ENCODE peak calls at places on chromosomes 12 and 14, in ten cellular contexts. C, M, W, R, X, A, O, H, Y and G are unnamed samples.

GRCh38 chr14:74413622-74414021 is 12.4 kb downstream of the SYNDIG1L start:
- DNase-seq in X (no peak), C (no peak), A (no peak), W (no peak), H (no peak), O (no peak), M (no peak), Y (no peak), R (no peak), G (no peak)

GRCh38 chr12:88579941-88580871 is at the start of gene KITLG:
- DNase-seq in R (peak; percentile 70), W (peak; percentile 97), A (peak; percentile 93), M (peak; percentile 80), O (peak; percentile 88), X (peak; percentile 85), C (peak; percentile 92), H (peak; percentile 79), Y (peak; percentile 78), G (peak; percentile 79)

GRCh38 chr12:130098301-130099005 is 63.8 kb upstream of the FZD10 start:
- DNase-seq in O (no peak), X (no peak), W (no peak), A (no peak), R (no peak), C (no peak), H (no peak), M (no peak), Y (no peak), G (no peak)

GRCh38 chr14:25955772-25956171 is 642.1 kb downstream of the NOVA1 start:
- DNase-seq in W (no peak), O (no peak), C (no peak), X (no peak), H (no peak), R (no peak), M (no peak), A (no peak), Y (no peak), G (no peak)

GRCh38 chr12:26633591-26634210 is 199.3 kb downstream of the ITPR2 start:
- DNase-seq in X (no peak), O (peak; percentile 91), Y (no peak), M (no peak), C (no peak), W (no peak), R (no peak), H (no peak), A (no peak), G (no peak)

GRCh38 chr12:2640709-2641108 is 154.1 kb upstream of the FKBP4 start:
- DNase-seq in C (no peak), M (peak; percentile 72), H (peak; percentile 46), R (no peak), O (peak; percentile 95), X (no peak), Y (no peak), A (peak; percentile 30), W (peak; percentile 84), G (no peak)

GRCh38 chr14:99881011-99881410 is 87.8 kb downstream of the EML1 start:
- DNase-seq in C (no peak), X (no peak), O (peak; percentile 52), H (no peak), R (no peak), W (no peak), M (no peak), Y (no peak), A (no peak), G (no peak)

GRCh38 chr14:24701031-24701430 is 67.0 kb upstream of the GZMB start:
- DNase-seq in W (peak; percentile 40), Y (no peak), X (no peak), A (no peak), M (no peak), C (peak; percentile 21), O (no peak), H (no peak), R (no peak), G (no peak)

GRCh38 chr14:91250912-91251311 is 6.4 kb upstream of the GPR68 start:
- DNase-seq in W (no peak), R (no peak), O (no peak), Y (no peak), M (no peak), H (no peak), X (no peak), A (no peak), C (no peak), G (no peak)

GRCh38 chr14:51439896-51440295 is 199.8 kb downstream of the TMX1 start:
- DNase-seq in O (no peak), X (no peak), Y (no peak), R (no peak), C (peak; percentile 16), H (no peak), M (no peak), W (no peak), A (no peak), G (no peak)

GRCh38 chr12:62597253-62597652 is 130.6 kb downstream of the MON2 start:
- DNase-seq in A (no peak), W (no peak), Y (no peak), O (no peak), H (no peak), C (no peak), M (no peak), X (no peak), R (no peak), G (no peak)

GRCh38 chr12:62602445-62603060 is 135.9 kb downstream of the MON2 start:
- DNase-seq in Y (peak; percentile 72), A (peak; percentile 97), C (peak; percentile 95), H (peak; percentile 68), R (peak; percentile 90), M (peak; percentile 77), W (peak; percentile 97), O (peak; percentile 91), X (peak; percentile 87), G (peak; percentile 91)

GRCh38 chr12:62598846-62599245 is 132.2 kb downstream of the MON2 start:
- DNase-seq in C (no peak), Y (no peak), A (no peak), R (no peak), M (no peak), W (no peak), O (no peak), X (no peak), H (no peak), G (no peak)

GRCh38 chr12:62601765-62602444 is 135.3 kb downstream of the MON2 start:
- DNase-seq in A (no peak), W (no peak), M (no peak), H (no peak), O (no peak), C (no peak), R (peak; percentile 22), Y (no peak), X (no peak), G (no peak)

DNA sequence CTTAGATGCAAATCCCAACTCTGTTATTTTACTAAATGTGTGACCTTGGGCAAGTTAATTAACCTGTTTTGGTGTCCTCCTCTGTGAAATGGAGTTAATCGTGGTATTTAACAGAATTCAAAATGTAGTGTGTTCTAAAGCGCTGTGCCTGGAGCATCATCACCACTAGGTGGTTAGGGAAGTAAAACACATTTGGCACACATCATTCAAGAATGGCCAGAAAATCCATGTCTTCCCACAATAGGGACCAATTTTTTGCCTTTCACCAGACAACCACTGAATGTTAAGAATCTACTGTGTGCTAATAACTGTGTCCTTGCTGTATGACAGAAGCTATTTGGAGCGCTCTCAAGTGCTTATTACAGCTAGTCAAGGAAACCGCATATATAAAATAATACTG is 133.4 kb downstream of the MON2 start:
- DNase-seq in W (no peak), C (peak; percentile 46), M (no peak), O (no peak), H (no peak), A (no peak), Y (no peak), R (no peak), X (no peak), G (no peak)
- TF ChIP-seq CTCF in W (peak; percentile 74), C (peak; percentile 31), M (peak; percentile 18), O (peak; percentile 26), H (peak; percentile 38), A (peak; percentile 37), Y (peak; percentile 32), R (peak; percentile 22), X (no peak), G (peak; percentile 34)

DNA sequence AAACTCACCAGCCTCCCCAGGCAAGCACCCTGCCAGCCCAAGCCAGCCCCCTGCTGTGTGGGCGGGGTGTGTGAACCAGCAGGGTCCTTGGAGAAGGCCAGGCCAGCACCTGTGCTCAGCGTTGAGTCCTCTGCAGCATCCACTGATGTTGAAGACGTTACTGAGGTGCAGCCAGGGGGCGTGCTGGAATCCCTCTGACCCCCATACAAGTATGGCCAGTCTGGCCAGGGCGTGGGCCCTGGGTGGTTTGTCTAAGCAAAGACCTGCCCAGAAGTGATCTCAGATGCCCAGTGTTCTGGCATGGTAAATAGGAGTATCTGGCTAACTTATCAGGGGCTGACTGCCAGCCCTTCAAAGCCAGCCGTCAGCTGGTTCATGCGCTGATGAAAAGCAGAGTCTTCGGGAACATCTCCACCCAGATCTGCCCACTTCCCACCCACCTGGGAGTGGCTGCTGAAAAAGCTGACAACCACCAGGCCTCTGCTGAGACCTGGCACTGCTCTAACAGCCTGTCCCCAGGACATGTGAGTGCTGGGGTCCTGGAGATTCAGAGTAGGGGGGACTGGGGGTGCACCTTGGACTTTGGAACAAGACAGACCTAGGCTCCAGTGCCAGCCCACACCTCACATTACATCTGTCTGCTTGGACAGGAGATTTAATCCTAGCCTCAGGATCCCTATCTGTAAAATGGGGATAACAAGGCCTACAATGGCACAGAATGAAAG is 41.1 kb downstream of the ACTN1 start:
- DNase-seq in Y (no peak), X (no peak), W (peak; percentile 84), M (no peak), H (no peak), O (no peak), C (peak; percentile 63), R (no peak), A (peak; percentile 53), G (no peak)
- TF ChIP-seq CTCF in Y (peak; percentile 45), X (no peak), W (peak; percentile 75), M (peak; percentile 65), H (peak; percentile 46), O (no peak), C (peak; percentile 80), R (no peak), A (peak; percentile 38), G (no peak)

DNA sequence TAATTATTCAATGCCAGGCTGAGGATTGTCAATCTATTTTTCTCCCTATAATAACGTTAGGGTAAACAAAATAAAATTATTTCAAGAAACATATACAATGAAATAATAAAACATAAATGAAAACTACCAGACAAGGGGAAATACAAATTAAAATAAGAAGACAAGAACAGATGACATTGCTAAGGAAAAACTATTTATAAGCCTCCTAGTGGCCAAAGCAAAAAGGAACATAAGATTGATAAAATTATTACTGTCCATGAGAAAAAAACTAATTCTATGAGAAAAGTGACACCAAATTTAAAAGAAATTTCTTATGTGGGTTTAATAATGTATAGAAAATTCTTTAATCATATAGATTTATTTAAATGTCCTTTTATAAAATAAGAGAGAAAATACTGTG is 294.7 kb downstream of the TTC6 start:
- DNase-seq in Y (no peak), H (no peak), W (no peak), O (no peak), M (no peak), R (no peak), C (no peak), A (no peak), X (no peak), G (no peak)
- TF ChIP-seq CTCF in Y (peak; percentile 33), H (peak; percentile 37), W (peak; percentile 58), O (peak; percentile 33), M (peak; percentile 5), R (no peak), C (no peak), A (peak; percentile 35), X (peak; percentile 16), G (peak; percentile 60)

GRCh38 chr14:77181603-77182437 is at the start of gene TMEM63C:
- DNase-seq in X (peak; percentile 83), H (peak; percentile 57), Y (peak; percentile 38), R (peak; percentile 91), A (peak; percentile 98), M (peak; percentile 78), O (no peak), C (peak; percentile 99), W (peak; percentile 99), G (peak; percentile 86)
- TF ChIP-seq CTCF in X (no peak), H (peak; percentile 6), Y (no peak), R (no peak), A (no peak), M (no peak), O (no peak), C (peak; percentile 4), W (no peak), G (no peak)